ENCODE peak calls at places on chromosomes 6 and 20, in eight cellular contexts. J is NCI-H69, D is SHP77 treated with DMSO at 0.1 percent for 48 hours, Z is uterus, I is AG04449, B is foreskin melanocyte, C is cardiac muscle cell, Q is EL. W is an unnamed sample.

GRCh38 chr6:150617496-150618460 is 18.1 kb downstream of the PLEKHG1 start:
- DNase-seq in Q (no peak), B (peak; percentile 52), Z (no peak), I (no peak), C (no peak), J (no peak), D (no peak), W (peak; percentile 29)

GRCh38 chr6:159654483-159655098 is 38.5 kb downstream of the SOD2 start:
- DNase-seq in C (peak; percentile 65), Z (no peak), I (no peak), Q (peak; percentile 49), B (peak; percentile 40), D (peak; percentile 34), J (peak; percentile 83), W (peak; percentile 71)

GRCh38 chr20:32050851-32051556 is 1.0 kb upstream of the HCK start:
- DNase-seq in Q (no peak), D (no peak), C (no peak), J (no peak), I (no peak), Z (no peak), B (no peak), W (no peak)

GRCh38 chr6:29602564-29603361 is 17.8 kb downstream of the OR2H2 start:
- DNase-seq in I (no peak), Q (peak; percentile 15), J (peak; percentile 46), D (no peak), B (no peak), C (peak; percentile 68), Z (no peak), W (no peak)

GRCh38 chr6:7156666-7157278 is 49.0 kb downstream of the RREB1 start:
- DNase-seq in B (no peak), D (no peak), Z (no peak), J (no peak), I (peak; percentile 59), Q (peak; percentile 94), C (no peak), W (no peak)

GRCh38 chr20:46341374-46342044 is 33.2 kb upstream of the CDH22 start:
- DNase-seq in C (no peak), I (no peak), Q (no peak), Z (no peak), D (no peak), J (no peak), B (no peak), W (no peak)

GRCh38 chr6:79467716-79468115 is 69.5 kb downstream of the LCA5 start:
- DNase-seq in B (no peak), C (no peak), Q (no peak), D (no peak), I (no peak), J (peak; percentile 57), Z (no peak), W (peak; percentile 11)

GRCh38 chr6:163513570-163514166 is 99.2 kb downstream of the QKI start:
- DNase-seq in Z (no peak), Q (no peak), C (peak; percentile 15), I (no peak), J (no peak), B (no peak), D (no peak), W (no peak)

GRCh38 chr6:25263602-25264001 is 15.6 kb upstream of the CARMIL1 start:
- DNase-seq in D (no peak), B (no peak), Q (peak; percentile 85), Z (no peak), J (no peak), I (peak; percentile 19), C (no peak), W (no peak)

GRCh38 chr6:47245745-47246371 is 63.8 kb downstream of the TNFRSF21 start:
- DNase-seq in Z (no peak), C (peak; percentile 37), I (no peak), B (peak; percentile 4), Q (no peak), D (no peak), J (peak; percentile 46), W (peak; percentile 42)